ENCODE peak calls at places on chromosome 1, in four cellular contexts. One of them, this sample, is unnamed.

GRCh38 chr1:68339505-68339904 is 107.2 kb upstream of the WLS start:
- DNase-seq in H1: no peak
- DNase-seq in GM12878: no peak
- DNase-seq in HepG2: no peak
- DNase-seq in this sample: no peak

GRCh38 chr1:166908942-166909341 is 32.9 kb upstream of the TADA1 start:
- DNase-seq in H1: no peak
- DNase-seq in HepG2: no peak
- DNase-seq in GM12878: no peak
- DNase-seq in this sample: no peak

GRCh38 chr1:167500283-167500860 is 18.0 kb downstream of the CD247 start:
- DNase-seq in HepG2: no peak
- DNase-seq in H1: no peak
- DNase-seq in GM12878: peak; percentile 25
- DNase-seq in this sample: no peak

GRCh38 chr1:50977575-50978143 is 7.6 kb downstream of the CDKN2C start:
- DNase-seq in H1: no peak
- DNase-seq in HepG2: peak; percentile 27
- DNase-seq in GM12878: no peak
- DNase-seq in this sample: no peak

GRCh38 chr1:204265665-204266064 is 51.9 kb upstream of the GOLT1A start:
- DNase-seq in H1: no peak
- DNase-seq in GM12878: no peak
- DNase-seq in HepG2: no peak
- DNase-seq in this sample: no peak

GRCh38 chr1:198771562-198772153 is 132.8 kb downstream of the PTPRC start:
- DNase-seq in HepG2: peak; percentile 7
- DNase-seq in GM12878: peak; percentile 20
- DNase-seq in H1: no peak
- DNase-seq in this sample: peak; percentile 39

GRCh38 chr1:160575112-160575664 is 4.1 kb downstream of the CD84 start:
- DNase-seq in H1: no peak
- DNase-seq in GM12878: no peak
- DNase-seq in HepG2: no peak
- DNase-seq in this sample: no peak

GRCh38 chr1:113912594-113913311 is 7.6 kb downstream of the DCLRE1B start:
- DNase-seq in H1: no peak
- DNase-seq in GM12878: no peak
- DNase-seq in HepG2: no peak
- DNase-seq in this sample: no peak

GRCh38 chr1:67582625-67583461 is 102.2 kb upstream of the GADD45A start:
- DNase-seq in HepG2: no peak
- DNase-seq in H1: no peak
- DNase-seq in GM12878: no peak
- DNase-seq in this sample: no peak

GRCh38 chr1:151831605-151832004 is at the start of gene RORC:
- DNase-seq in H1: no peak
- DNase-seq in GM12878: no peak
- DNase-seq in HepG2: peak; percentile 16
- DNase-seq in this sample: no peak

GRCh38 chr1:151833172-151833571 is 1.6 kb upstream of the RORC start:
- DNase-seq in H1: no peak
- DNase-seq in GM12878: no peak
- DNase-seq in HepG2: no peak
- DNase-seq in this sample: no peak

GRCh38 chr1:151831256-151831591 is 378 bp downstream of the RORC start:
- DNase-seq in HepG2: no peak
- DNase-seq in GM12878: no peak
- DNase-seq in H1: no peak
- DNase-seq in this sample: no peak

GRCh38 chr1:151834239-151834638 is 2.6 kb upstream of the RORC start:
- DNase-seq in H1: no peak
- DNase-seq in HepG2: peak; percentile 20
- DNase-seq in GM12878: no peak
- DNase-seq in this sample: no peak

GRCh38 chr1:151832318-151832984 is 849 bp upstream of the RORC start:
- DNase-seq in H1: no peak
- DNase-seq in HepG2: peak; percentile 70
- DNase-seq in GM12878: no peak
- DNase-seq in this sample: no peak
- TF ChIP-seq SUZ12 in H1: no peak
- TF ChIP-seq SUZ12 in HepG2: no peak
- TF ChIP-seq SUZ12 in GM12878: no peak
- TF ChIP-seq SUZ12 in this sample: no peak

GRCh38 chr1:60895167-60896124 is 186.9 kb upstream of the NFIA start:
- DNase-seq in H1: no peak
- DNase-seq in HepG2: no peak
- DNase-seq in GM12878: no peak
- DNase-seq in this sample: no peak
- H3K4me1 ChIP-seq in H1: no peaks in the 10 kb centered on the region
- H3K4me1 ChIP-seq in HepG2: no peaks in the 10 kb centered on the region
- H3K4me1 ChIP-seq in GM12878: no peaks in the 10 kb centered on the region
- H3K4me1 ChIP-seq in this sample: no peaks in the 10 kb centered on the region

GRCh38 chr1:93566227-93566626 is 115.4 kb downstream of the BCAR3 start:
- DNase-seq in GM12878: no peak
- DNase-seq in HepG2: no peak
- DNase-seq in H1: no peak
- DNase-seq in this sample: no peak
- H3K9ac ChIP-seq in GM12878: no peak overlapping the region
- H3K9ac ChIP-seq in HepG2: no peak overlapping the region
- H3K9ac ChIP-seq in H1: no peak overlapping the region
- H3K9ac ChIP-seq in this sample: no peak overlapping the region

GRCh38 chr1:241376711-241377110 is 19.7 kb upstream of the RGS7 start:
- DNase-seq in H1: no peak
- DNase-seq in HepG2: no peak
- DNase-seq in GM12878: no peak
- DNase-seq in this sample: no peak
- TF ChIP-seq SUZ12 in H1: no peak
- TF ChIP-seq SUZ12 in HepG2: no peak
- TF ChIP-seq SUZ12 in GM12878: no peak
- TF ChIP-seq SUZ12 in this sample: no peak

DNA sequence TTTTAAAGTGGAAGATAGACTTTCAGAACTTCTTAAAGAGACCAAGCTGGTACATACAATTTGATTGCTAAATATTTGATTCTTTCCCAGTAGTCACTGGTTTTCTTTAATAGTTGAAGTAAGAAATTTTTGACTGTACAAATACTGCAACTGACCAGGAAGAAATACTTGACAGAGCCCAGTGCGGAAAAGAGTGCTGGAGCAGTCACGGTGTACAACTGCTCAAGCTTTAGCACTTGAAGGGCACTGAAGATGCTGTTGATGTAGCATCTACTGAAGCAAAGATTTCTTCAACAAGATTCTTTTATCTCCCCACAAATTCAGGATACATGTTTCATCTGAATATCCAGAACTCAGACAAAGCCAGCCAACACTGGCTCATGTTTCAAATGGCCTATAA is 41.5 kb downstream of the SLC35F3 start:
- DNase-seq in GM12878: no peak
- DNase-seq in HepG2: no peak
- DNase-seq in H1: no peak
- DNase-seq in this sample: no peak
- H3K4me1 ChIP-seq in GM12878: no peaks in the 10 kb centered on the region
- H3K4me1 ChIP-seq in HepG2: no peaks in the 10 kb centered on the region
- H3K4me1 ChIP-seq in H1: no peaks in the 10 kb centered on the region
- H3K4me1 ChIP-seq in this sample: no peaks in the 10 kb centered on the region

GRCh38 chr1:206685749-206686485 is 1.2 kb downstream of the MAPKAPK2 start:
- DNase-seq in H1: no peak
- DNase-seq in HepG2: peak; percentile 54
- DNase-seq in GM12878: no peak
- DNase-seq in this sample: no peak

GRCh38 chr1:206683313-206683712 is 1.4 kb upstream of the MAPKAPK2 start:
- DNase-seq in H1: no peak
- DNase-seq in HepG2: no peak
- DNase-seq in GM12878: no peak
- DNase-seq in this sample: no peak

GRCh38 chr1:206685256-206685748 is 597 bp downstream of the MAPKAPK2 start:
- DNase-seq in GM12878: no peak
- DNase-seq in H1: no peak
- DNase-seq in HepG2: no peak
- DNase-seq in this sample: no peak

GRCh38 chr1:206684003-206684402 is 702 bp upstream of the MAPKAPK2 start:
- DNase-seq in H1: no peak
- DNase-seq in HepG2: no peak
- DNase-seq in GM12878: no peak
- DNase-seq in this sample: no peak

GRCh38 chr1:206684478-206685255 is at the start of gene MAPKAPK2:
- DNase-seq in H1: no peak
- DNase-seq in GM12878: no peak
- DNase-seq in HepG2: no peak
- DNase-seq in this sample: no peak
- H3K9ac ChIP-seq in H1: peak within 1 kb of the TSS; percentile 65
- H3K9ac ChIP-seq in GM12878: peak within 1 kb of the TSS; percentile 76
- H3K9ac ChIP-seq in HepG2: peak within 1 kb of the TSS; percentile 84
- H3K9ac ChIP-seq in this sample: peak within 1 kb of the TSS; percentile 82

GRCh38 chr1:5368211-5368610 is 624.0 kb downstream of the NPHP4 start:
- DNase-seq in GM12878: no peak
- DNase-seq in H1: no peak
- DNase-seq in HepG2: no peak
- DNase-seq in this sample: no peak
- TF ChIP-seq SUZ12 in GM12878: no peak
- TF ChIP-seq SUZ12 in H1: no peak
- TF ChIP-seq SUZ12 in HepG2: no peak
- TF ChIP-seq SUZ12 in this sample: no peak

DNA sequence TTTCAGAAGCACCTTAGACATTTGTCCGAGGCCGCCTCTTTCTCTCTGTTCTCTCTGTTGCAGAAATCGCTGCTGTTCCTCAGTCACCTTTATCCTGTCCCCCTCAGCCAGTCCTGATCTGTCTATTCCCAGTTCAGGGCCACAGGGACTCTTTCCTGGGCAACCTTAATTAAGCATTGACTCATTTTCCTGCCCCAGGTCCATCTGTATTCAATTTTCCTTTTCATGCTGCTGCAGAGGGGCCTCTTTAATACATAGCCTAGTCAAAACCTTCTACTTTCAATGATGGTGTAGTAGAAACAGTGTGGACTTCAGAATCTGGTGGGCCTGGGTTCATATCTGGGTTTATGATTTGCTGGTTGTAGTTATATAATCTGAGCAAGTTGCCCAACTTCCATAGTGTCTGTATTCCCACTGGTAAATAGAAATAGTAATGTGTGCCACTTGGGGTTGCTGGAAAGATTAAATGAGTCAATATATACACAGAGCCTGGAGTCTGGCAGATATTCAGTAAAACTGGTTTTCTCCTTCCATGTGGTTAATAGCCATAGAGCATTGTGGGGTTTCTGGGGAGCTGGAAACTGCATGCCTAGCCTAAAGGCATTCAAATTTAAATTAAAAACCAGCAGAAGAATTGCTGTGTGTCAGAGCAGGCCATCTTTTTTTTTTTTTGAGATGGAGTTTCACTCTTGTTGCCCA is 4.5 kb downstream of the TRAF5 start:
- DNase-seq in HepG2: no peak
- DNase-seq in H1: no peak
- DNase-seq in GM12878: no peak
- DNase-seq in this sample: no peak
- H3K4me1 ChIP-seq in HepG2: peaks cover 21% of the 10 kb centered on the region
- H3K4me1 ChIP-seq in H1: peaks cover 13% of the 10 kb centered on the region
- H3K4me1 ChIP-seq in GM12878: peaks cover 54% of the 10 kb centered on the region
- H3K4me1 ChIP-seq in this sample: peaks cover 11% of the 10 kb centered on the region

GRCh38 chr1:64745986-64746940 is 1.4 kb downstream of the RAVER2 start:
- DNase-seq in H1: no peak
- DNase-seq in HepG2: no peak
- DNase-seq in GM12878: no peak
- DNase-seq in this sample: no peak
- H3K9ac ChIP-seq in H1: peak overlapping the region; percentile 6
- H3K9ac ChIP-seq in HepG2: peak overlapping the region; percentile 82
- H3K9ac ChIP-seq in GM12878: no peak overlapping the region
- H3K9ac ChIP-seq in this sample: peak overlapping the region; percentile 94

GRCh38 chr1:91556556-91556955 is 55.9 kb downstream of the CDC7 start:
- DNase-seq in H1: no peak
- DNase-seq in HepG2: no peak
- DNase-seq in GM12878: no peak
- DNase-seq in this sample: no peak
- TF ChIP-seq SUZ12 in H1: no peak
- TF ChIP-seq SUZ12 in HepG2: no peak
- TF ChIP-seq SUZ12 in GM12878: no peak
- TF ChIP-seq SUZ12 in this sample: no peak